ENCODE peak calls at places on chromosomes 12 and 14, in four cellular contexts. T is anterior cingulate cortex, Z is amniotic stem cell, K is GM04504. P is an unnamed sample.

GRCh38 chr12:53791735-53792326 is 40.1 kb upstream of the CISTR start:
- DNase-seq in K (no peak), Z (no peak), T (no peak), P (no peak)

GRCh38 chr12:19969476-19969875 is 398.9 kb upstream of the PDE3A start:
- DNase-seq in K (no peak), Z (no peak), T (no peak), P (no peak)

GRCh38 chr12:26817183-26817591 is 15.8 kb downstream of the ITPR2 start:
- DNase-seq in K (no peak), T (no peak), Z (no peak), P (no peak)

GRCh38 chr14:38704220-38704619 is 398.8 kb downstream of the SEC23A start:
- DNase-seq in K (no peak), Z (no peak), T (no peak), P (no peak)

GRCh38 chr12:53739285-53740129 is 12.3 kb upstream of the CALCOCO1 start:
- DNase-seq in K (no peak), T (no peak), Z (no peak), P (no peak)

GRCh38 chr12:47547077-47547476 is 158.8 kb downstream of the RPAP3 start:
- DNase-seq in K (peak; percentile 16), T (no peak), Z (peak; percentile 48), P (no peak)

GRCh38 chr12:8692573-8692972 is 5.2 kb upstream of the RIMKLB start:
- DNase-seq in T (peak; percentile 56), Z (no peak), K (no peak), P (no peak)

GRCh38 chr12:27179399-27180214 is 64.5 kb upstream of the STK38L start:
- DNase-seq in Z (peak; percentile 81), T (no peak), K (no peak), P (no peak)

GRCh38 chr14:32134448-32135070 is 57.5 kb downstream of the ARHGAP5 start:
- DNase-seq in Z (no peak), K (peak; percentile 58), T (no peak), P (no peak)

GRCh38 chr12:51190820-51191219 is 17.9 kb upstream of the TFCP2 start:
- DNase-seq in T (no peak), K (no peak), Z (no peak), P (no peak)

GRCh38 chr12:122518908-122519307 is 7.8 kb downstream of the RSRC2 start:
- DNase-seq in Z (no peak), K (no peak), T (no peak), P (no peak)

GRCh38 chr14:24481622-24482324 is 26.3 kb downstream of the CMA1 start:
- DNase-seq in T (no peak), K (no peak), Z (no peak), P (no peak)

GRCh38 chr12:27821259-27821973 is 41.4 kb upstream of the MANSC4 start:
- DNase-seq in K (peak; percentile 46), Z (peak; percentile 30), T (no peak), P (no peak)

GRCh38 chr12:124492879-124493808 is 74.3 kb downstream of the NCOR2 start:
- DNase-seq in Z (no peak), K (no peak), T (no peak), P (no peak)

GRCh38 chr14:30064454-30064853 is 136.8 kb upstream of the PRKD1 start:
- DNase-seq in Z (no peak), T (no peak), K (peak; percentile 3), P (no peak)

GRCh38 chr14:76262591-76262990 is 110.9 kb downstream of the GPATCH2L start:
- DNase-seq in T (no peak), K (no peak), Z (no peak), P (no peak)

GRCh38 chr14:73173092-73173735 is 36.9 kb downstream of the PSEN1 start:
- DNase-seq in T (no peak), Z (peak; percentile 60), K (no peak), P (no peak)

GRCh38 chr12:96587691-96588090 is 98.3 kb downstream of the CFAP54 start:
- DNase-seq in T (no peak), Z (no peak), K (peak; percentile 3), P (no peak)

GRCh38 chr14:23562822-23563472 is 4.6 kb downstream of the AP1G2 start:
- DNase-seq in K (no peak), Z (no peak), T (peak; percentile 16), P (no peak)

GRCh38 chr14:103006991-103007520 is 50.3 kb downstream of the CDC42BPB start:
- DNase-seq in K (no peak), Z (no peak), T (no peak), P (no peak)

GRCh38 chr12:109458086-109458485 is 19.0 kb downstream of the KCTD10 start:
- DNase-seq in Z (no peak), T (no peak), K (no peak), P (no peak)

GRCh38 chr12:49060237-49061156 is at the start of gene KMT2D:
- DNase-seq in K (peak; percentile 90), T (peak; percentile 86), Z (peak; percentile 92), P (peak; percentile 90)

GRCh38 chr14:24177928-24178327 is 6.0 kb downstream of the REC8 start:
- DNase-seq in K (no peak), Z (no peak), T (no peak), P (no peak)

GRCh38 chr12:48981757-48982157 is 3.6 kb downstream of the WNT1 start:
- DNase-seq in K (no peak), T (no peak), Z (no peak), P (no peak)

GRCh38 chr12:44015333-44015941 is 179.6 kb downstream of the TMEM117 start:
- DNase-seq in T (no peak), K (peak; percentile 28), Z (peak; percentile 38), P (no peak)

GRCh38 chr12:104680070-104680469 is 223.3 kb downstream of the CHST11 start:
- DNase-seq in T (no peak), Z (no peak), K (no peak), P (no peak)

GRCh38 chr12:122836027-122836921 is 1.0 kb downstream of the HIP1R start:
- DNase-seq in T (no peak), Z (no peak), K (no peak), P (peak; percentile 26)

GRCh38 chr12:105775351-105775750 is 363.4 kb downstream of the NUAK1 start:
- DNase-seq in T (no peak), Z (peak; percentile 34), K (peak; percentile 57), P (no peak)

GRCh38 chr12:103840399-103840880 is 594 bp downstream of the NT5DC3 start:
- DNase-seq in Z (no peak), K (no peak), T (no peak), P (no peak)

GRCh38 chr14:99773496-99774203 is 19.6 kb upstream of the EML1 start:
- DNase-seq in K (no peak), Z (no peak), T (no peak), P (no peak)